ENCODE peak calls at places on chromosomes 11 and 22, in six cellular contexts. Y, X, J, Q, F and L are unnamed samples.

GRCh38 chr11:112583246-112583893 is 322.7 kb upstream of the PLET1 start:
- DNase-seq in Y (no peak), X (no peak), J (no peak), Q (no peak), F (no peak), L (no peak)

GRCh38 chr22:50396751-50397370 is 53.7 kb downstream of the PPP6R2 start:
- DNase-seq in Y (no peak), X (no peak), J (no peak), Q (no peak), F (no peak), L (no peak)

GRCh38 chr11:132604446-132604845 is 927.9 kb downstream of the OPCML start:
- DNase-seq in Y (no peak), X (peak), J (no peak), Q (no peak), F (peak), L (peak)

GRCh38 chr11:93020248-93021088 is 51.0 kb downstream of the MTNR1B start:
- DNase-seq in Y (peak), X (peak), J (no peak), Q (no peak), F (peak), L (peak)

GRCh38 chr11:125211191-125211953 is 46.8 kb downstream of the PKNOX2 start:
- DNase-seq in Y (no peak), X (no peak), J (no peak), Q (no peak), F (no peak), L (no peak)

GRCh38 chr22:31179345-31179744 is 19.4 kb downstream of the RNF185 start:
- DNase-seq in Y (no peak), X (peak), J (peak), Q (no peak), F (peak), L (peak)

GRCh38 chr11:73333626-73334199 is 25.6 kb downstream of the ARHGEF17 start:
- DNase-seq in Y (no peak), X (no peak), J (no peak), Q (no peak), F (no peak), L (no peak)

GRCh38 chr11:60792521-60792920 is 7.4 kb downstream of the MS4A10 start:
- DNase-seq in Y (no peak), X (no peak), J (no peak), Q (no peak), F (no peak), L (no peak)

GRCh38 chr11:118618991-118619375 is 11.6 kb downstream of the PHLDB1 start:
- DNase-seq in Y (peak), X (peak), J (peak), Q (peak), F (peak), L (peak)

GRCh38 chr11:126492331-126492730 is 136.8 kb downstream of the ST3GAL4 start:
- DNase-seq in Y (no peak), X (no peak), J (no peak), Q (peak), F (no peak), L (no peak)

GRCh38 chr22:38110863-38111852 is 674 bp upstream of the BAIAP2L2 start:
- DNase-seq in Y (peak), X (no peak), J (no peak), Q (no peak), F (no peak), L (peak)

GRCh38 chr11:12110714-12111481 is 508 bp downstream of the MICAL2 start:
- DNase-seq in Y (no peak), X (peak), J (no peak), Q (peak), F (no peak), L (no peak)

GRCh38 chr22:22818861-22819855 is 68.5 kb upstream of the IGLL5 start:
- DNase-seq in Y (no peak), X (no peak), J (no peak), Q (no peak), F (no peak), L (no peak)

GRCh38 chr11:86671386-86672006 is 920 bp downstream of the ME3 start:
- DNase-seq in Y (no peak), X (peak), J (no peak), Q (peak), F (peak), L (no peak)

GRCh38 chr11:68810164-68810563 is 31.6 kb downstream of the CPT1A start:
- DNase-seq in Y (no peak), X (no peak), J (no peak), Q (no peak), F (no peak), L (no peak)

GRCh38 chr11:35953081-35953480 is 9.2 kb downstream of the LDLRAD3 start:
- DNase-seq in Y (peak), X (peak), J (no peak), Q (no peak), F (no peak), L (no peak)

GRCh38 chr11:113554531-113554930 is 79.3 kb upstream of the DRD2 start:
- DNase-seq in Y (no peak), X (no peak), J (no peak), Q (no peak), F (no peak), L (no peak)

GRCh38 chr11:129184581-129184980 is 7.5 kb downstream of the ARHGAP32 start:
- DNase-seq in Y (no peak), X (no peak), J (no peak), Q (no peak), F (no peak), L (no peak)

GRCh38 chr22:43488031-43488892 is 76.4 kb downstream of the MPPED1 start:
- DNase-seq in Y (no peak), X (no peak), J (no peak), Q (no peak), F (no peak), L (no peak)

GRCh38 chr11:61512435-61512834 is 3.9 kb downstream of the LRRC10B start:
- DNase-seq in Y (no peak), X (no peak), J (no peak), Q (no peak), F (no peak), L (no peak)

GRCh38 chr11:43992138-43992537 is 49.7 kb downstream of the C11orf96 start:
- DNase-seq in Y (no peak), X (no peak), J (no peak), Q (no peak), F (no peak), L (no peak)

GRCh38 chr11:96755752-96756151 is 365.9 kb downstream of the JRKL start:
- DNase-seq in Y (no peak), X (no peak), J (no peak), Q (no peak), F (no peak), L (no peak)

GRCh38 chr11:78672850-78673641 is 98.4 kb upstream of the NARS2 start:
- DNase-seq in Y (no peak), X (no peak), J (no peak), Q (no peak), F (no peak), L (no peak)

GRCh38 chr11:115682101-115682500 is 177.9 kb upstream of the CADM1 start:
- DNase-seq in Y (peak), X (no peak), J (no peak), Q (no peak), F (no peak), L (no peak)

GRCh38 chr11:47858169-47858543 is 10.0 kb upstream of the NUP160 start:
- DNase-seq in Y (peak), X (peak), J (peak), Q (no peak), F (peak), L (peak)

GRCh38 chr11:45655831-45656230 is 9.6 kb downstream of the CHST1 start:
- DNase-seq in Y (no peak), X (no peak), J (no peak), Q (no peak), F (no peak), L (no peak)

GRCh38 chr11:58776891-58777451 is 45.2 kb upstream of the GLYAT start:
- DNase-seq in Y (no peak), X (no peak), J (no peak), Q (no peak), F (no peak), L (no peak)

GRCh38 chr11:45145421-45146071 is 893 bp upstream of the PRDM11 start:
- DNase-seq in Y (peak), X (peak), J (no peak), Q (peak), F (no peak), L (no peak)

GRCh38 chr22:48236261-48236660 is 1473.8 kb downstream of the TBC1D22A start:
- DNase-seq in Y (no peak), X (no peak), J (no peak), Q (no peak), F (no peak), L (no peak)

GRCh38 chr11:114416441-114416928 is 16.0 kb downstream of the RBM7 start:
- DNase-seq in Y (peak), X (peak), J (no peak), Q (no peak), F (no peak), L (no peak)

GRCh38 chr11:64230985-64231365 is 627 bp downstream of the DNAJC4 start:
- DNase-seq in Y (no peak), X (no peak), J (no peak), Q (no peak), F (no peak), L (no peak)

GRCh38 chr22:29081499-29082236 is 8.8 kb downstream of the KREMEN1 start:
- DNase-seq in Y (no peak), X (no peak), J (no peak), Q (no peak), F (no peak), L (no peak)

GRCh38 chr11:59206635-59207034 is 6.1 kb downstream of the MPEG1 start:
- DNase-seq in Y (no peak), X (no peak), J (no peak), Q (no peak), F (peak), L (peak)

GRCh38 chr22:20805972-20806471 is 32.1 kb downstream of the SERPIND1 start:
- DNase-seq in Y (peak), X (no peak), J (no peak), Q (no peak), F (peak), L (no peak)